ENCODE peak calls at places on chromosomes 5 and 9, in ten cellular contexts. One of them, this sample, is unnamed.

GRCh38 chr9:630817-631216 is 210.7 kb upstream of the DMRT1 start:
- DNase-seq in IMR-90: peak
- DNase-seq in neural progenitor cell: no peak
- DNase-seq in tibial artery: no peak
- DNase-seq in choroid plexus epithelial cell: no peak
- DNase-seq in BJ: no peak
- DNase-seq in psoas muscle: no peak
- DNase-seq in GM12864: no peak
- DNase-seq in transverse colon: no peak
- DNase-seq in endodermal cell: no peak
- DNase-seq in this sample: no peak

GRCh38 chr9:108002296-108003056 is 512.9 kb upstream of the KLF4 start:
- DNase-seq in IMR-90: peak
- DNase-seq in neural progenitor cell: no peak
- DNase-seq in tibial artery: no peak
- DNase-seq in choroid plexus epithelial cell: no peak
- DNase-seq in BJ: no peak
- DNase-seq in psoas muscle: peak
- DNase-seq in GM12864: no peak
- DNase-seq in transverse colon: peak
- DNase-seq in endodermal cell: no peak
- DNase-seq in this sample: no peak

GRCh38 chr9:137645211-137645610 is 26.4 kb downstream of the EHMT1 start:
- DNase-seq in IMR-90: no peak
- DNase-seq in neural progenitor cell: no peak
- DNase-seq in tibial artery: no peak
- DNase-seq in choroid plexus epithelial cell: no peak
- DNase-seq in BJ: no peak
- DNase-seq in psoas muscle: no peak
- DNase-seq in GM12864: no peak
- DNase-seq in transverse colon: no peak
- DNase-seq in endodermal cell: no peak
- DNase-seq in this sample: no peak

GRCh38 chr9:121725008-121725795 is 73.8 kb downstream of the DAB2IP start:
- DNase-seq in IMR-90: peak
- DNase-seq in neural progenitor cell: no peak
- DNase-seq in tibial artery: peak
- DNase-seq in choroid plexus epithelial cell: peak
- DNase-seq in BJ: peak
- DNase-seq in psoas muscle: peak
- DNase-seq in GM12864: no peak
- DNase-seq in transverse colon: peak
- DNase-seq in endodermal cell: no peak
- DNase-seq in this sample: peak

GRCh38 chr5:119323630-119324000 is 32.2 kb upstream of the TNFAIP8 start:
- DNase-seq in IMR-90: peak
- DNase-seq in neural progenitor cell: no peak
- DNase-seq in tibial artery: no peak
- DNase-seq in choroid plexus epithelial cell: peak
- DNase-seq in BJ: no peak
- DNase-seq in psoas muscle: no peak
- DNase-seq in GM12864: no peak
- DNase-seq in transverse colon: no peak
- DNase-seq in endodermal cell: no peak
- DNase-seq in this sample: no peak

GRCh38 chr5:171882118-171882517 is 96.5 kb downstream of the SMIM23 start:
- DNase-seq in IMR-90: no peak
- DNase-seq in neural progenitor cell: no peak
- DNase-seq in tibial artery: no peak
- DNase-seq in choroid plexus epithelial cell: no peak
- DNase-seq in BJ: no peak
- DNase-seq in psoas muscle: no peak
- DNase-seq in GM12864: no peak
- DNase-seq in transverse colon: no peak
- DNase-seq in endodermal cell: no peak
- DNase-seq in this sample: no peak

GRCh38 chr5:157384971-157385709 is 74.9 kb upstream of the NIPAL4 start:
- DNase-seq in IMR-90: peak
- DNase-seq in neural progenitor cell: no peak
- DNase-seq in tibial artery: peak
- DNase-seq in choroid plexus epithelial cell: peak
- DNase-seq in BJ: peak
- DNase-seq in psoas muscle: no peak
- DNase-seq in GM12864: no peak
- DNase-seq in transverse colon: peak
- DNase-seq in endodermal cell: peak
- DNase-seq in this sample: peak

GRCh38 chr9:2621678-2622360 is at the start of gene VLDLR:
- DNase-seq in IMR-90: peak
- DNase-seq in neural progenitor cell: peak
- DNase-seq in tibial artery: peak
- DNase-seq in choroid plexus epithelial cell: no peak
- DNase-seq in BJ: no peak
- DNase-seq in psoas muscle: no peak
- DNase-seq in GM12864: no peak
- DNase-seq in transverse colon: peak
- DNase-seq in endodermal cell: peak
- DNase-seq in this sample: no peak

GRCh38 chr9:75930766-75931311 is 40.4 kb downstream of the PCSK5 start:
- DNase-seq in IMR-90: no peak
- DNase-seq in neural progenitor cell: peak
- DNase-seq in tibial artery: no peak
- DNase-seq in choroid plexus epithelial cell: peak
- DNase-seq in BJ: no peak
- DNase-seq in psoas muscle: no peak
- DNase-seq in GM12864: no peak
- DNase-seq in transverse colon: no peak
- DNase-seq in endodermal cell: no peak
- DNase-seq in this sample: no peak

GRCh38 chr9:113151696-113152630 is 1.2 kb downstream of the SLC31A2 start:
- DNase-seq in IMR-90: no peak
- DNase-seq in neural progenitor cell: no peak
- DNase-seq in tibial artery: no peak
- DNase-seq in choroid plexus epithelial cell: no peak
- DNase-seq in BJ: no peak
- DNase-seq in psoas muscle: no peak
- DNase-seq in GM12864: no peak
- DNase-seq in transverse colon: peak
- DNase-seq in endodermal cell: no peak
- DNase-seq in this sample: no peak

GRCh38 chr5:149310947-149311675 is 34.2 kb upstream of the GRPEL2 start:
- DNase-seq in IMR-90: peak
- DNase-seq in neural progenitor cell: no peak
- DNase-seq in tibial artery: no peak
- DNase-seq in choroid plexus epithelial cell: peak
- DNase-seq in BJ: no peak
- DNase-seq in psoas muscle: peak
- DNase-seq in GM12864: no peak
- DNase-seq in transverse colon: no peak
- DNase-seq in endodermal cell: peak
- DNase-seq in this sample: peak

GRCh38 chr9:135780626-135781025 is 78.6 kb downstream of the KCNT1 start:
- DNase-seq in IMR-90: no peak
- DNase-seq in neural progenitor cell: no peak
- DNase-seq in tibial artery: no peak
- DNase-seq in choroid plexus epithelial cell: no peak
- DNase-seq in BJ: no peak
- DNase-seq in psoas muscle: no peak
- DNase-seq in GM12864: no peak
- DNase-seq in transverse colon: no peak
- DNase-seq in endodermal cell: no peak
- DNase-seq in this sample: no peak

GRCh38 chr5:156515121-156515520 is 188.2 kb downstream of the SGCD start:
- DNase-seq in IMR-90: peak
- DNase-seq in neural progenitor cell: no peak
- DNase-seq in tibial artery: no peak
- DNase-seq in choroid plexus epithelial cell: no peak
- DNase-seq in BJ: no peak
- DNase-seq in psoas muscle: no peak
- DNase-seq in GM12864: no peak
- DNase-seq in transverse colon: no peak
- DNase-seq in endodermal cell: no peak
- DNase-seq in this sample: no peak

GRCh38 chr9:105233836-105234235 is 10.6 kb upstream of the SLC44A1 start:
- DNase-seq in IMR-90: peak
- DNase-seq in neural progenitor cell: no peak
- DNase-seq in tibial artery: no peak
- DNase-seq in choroid plexus epithelial cell: peak
- DNase-seq in BJ: no peak
- DNase-seq in psoas muscle: no peak
- DNase-seq in GM12864: no peak
- DNase-seq in transverse colon: no peak
- DNase-seq in endodermal cell: no peak
- DNase-seq in this sample: no peak

DNA sequence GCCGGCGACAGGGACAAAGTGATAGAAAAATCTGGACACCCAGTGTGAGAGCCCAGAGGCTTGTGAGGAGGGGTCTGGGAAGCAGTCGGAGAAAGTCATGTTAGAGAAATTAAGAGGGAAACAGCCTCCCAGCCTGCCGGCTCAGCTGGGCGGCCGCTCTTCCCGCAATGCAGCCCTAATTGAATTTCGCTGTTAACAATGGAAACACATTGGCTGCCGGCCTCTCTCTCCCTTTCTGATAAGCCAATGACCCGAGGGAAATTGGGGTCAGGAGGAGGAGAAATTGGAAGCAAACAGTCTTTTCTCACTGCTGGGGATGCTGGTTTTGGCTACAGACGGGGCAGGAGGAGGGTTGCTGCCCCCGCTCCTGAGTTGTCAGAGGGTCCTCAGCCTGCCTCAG is 32.2 kb downstream of the HK3 start:
- DNase-seq in IMR-90: no peak
- DNase-seq in neural progenitor cell: peak
- DNase-seq in tibial artery: no peak
- DNase-seq in choroid plexus epithelial cell: no peak
- DNase-seq in BJ: no peak
- DNase-seq in psoas muscle: no peak
- DNase-seq in GM12864: no peak
- DNase-seq in transverse colon: no peak
- DNase-seq in endodermal cell: peak
- DNase-seq in this sample: no peak
- H3K4me3 ChIP-seq in IMR-90: no peak
- H3K4me3 ChIP-seq in neural progenitor cell: peak
- H3K4me3 ChIP-seq in tibial artery: no peak
- H3K4me3 ChIP-seq in choroid plexus epithelial cell: no peak
- H3K4me3 ChIP-seq in BJ: no peak
- H3K4me3 ChIP-seq in psoas muscle: no peak
- H3K4me3 ChIP-seq in GM12864: no peak
- H3K4me3 ChIP-seq in transverse colon: no peak
- H3K4me3 ChIP-seq in endodermal cell: no peak
- H3K4me3 ChIP-seq in this sample: no peak

GRCh38 chr5:145775893-145776444 is 59.2 kb downstream of the PRELID2 start:
- DNase-seq in IMR-90: peak
- DNase-seq in neural progenitor cell: no peak
- DNase-seq in tibial artery: no peak
- DNase-seq in choroid plexus epithelial cell: peak
- DNase-seq in BJ: peak
- DNase-seq in psoas muscle: no peak
- DNase-seq in GM12864: no peak
- DNase-seq in transverse colon: no peak
- DNase-seq in endodermal cell: no peak
- DNase-seq in this sample: peak

GRCh38 chr5:145776886-145777285 is 58.3 kb downstream of the PRELID2 start:
- DNase-seq in IMR-90: peak
- DNase-seq in neural progenitor cell: no peak
- DNase-seq in tibial artery: no peak
- DNase-seq in choroid plexus epithelial cell: peak
- DNase-seq in BJ: no peak
- DNase-seq in psoas muscle: no peak
- DNase-seq in GM12864: no peak
- DNase-seq in transverse colon: no peak
- DNase-seq in endodermal cell: no peak
- DNase-seq in this sample: no peak

GRCh38 chr5:145777445-145778063 is 57.6 kb downstream of the PRELID2 start:
- DNase-seq in IMR-90: no peak
- DNase-seq in neural progenitor cell: no peak
- DNase-seq in tibial artery: no peak
- DNase-seq in choroid plexus epithelial cell: no peak
- DNase-seq in BJ: no peak
- DNase-seq in psoas muscle: no peak
- DNase-seq in GM12864: no peak
- DNase-seq in transverse colon: no peak
- DNase-seq in endodermal cell: no peak
- DNase-seq in this sample: no peak

GRCh38 chr5:145774442-145774841 is 60.7 kb downstream of the PRELID2 start:
- DNase-seq in IMR-90: no peak
- DNase-seq in neural progenitor cell: peak
- DNase-seq in tibial artery: no peak
- DNase-seq in choroid plexus epithelial cell: peak
- DNase-seq in BJ: no peak
- DNase-seq in psoas muscle: no peak
- DNase-seq in GM12864: no peak
- DNase-seq in transverse colon: no peak
- DNase-seq in endodermal cell: peak
- DNase-seq in this sample: no peak

DNA sequence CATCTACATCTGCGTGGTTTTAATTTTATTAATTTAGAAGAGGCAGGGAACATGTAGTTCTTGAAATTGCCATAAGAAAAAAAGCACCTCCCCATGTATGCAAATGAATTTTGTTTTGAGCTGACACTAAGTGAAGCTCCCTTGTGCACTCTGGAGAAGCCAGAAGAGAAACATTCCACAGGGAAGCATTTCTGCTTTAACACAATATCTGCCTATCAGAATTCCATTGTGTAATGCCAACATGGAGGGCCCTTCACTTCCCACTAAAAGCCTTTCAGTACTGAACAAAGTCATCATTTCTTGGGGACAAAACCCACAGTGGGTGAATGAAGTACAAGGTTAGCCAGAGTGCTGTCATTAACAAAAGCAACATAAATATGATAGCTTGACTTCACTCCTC is 59.7 kb downstream of the PRELID2 start:
- DNase-seq in IMR-90: peak
- DNase-seq in neural progenitor cell: no peak
- DNase-seq in tibial artery: no peak
- DNase-seq in choroid plexus epithelial cell: peak
- DNase-seq in BJ: no peak
- DNase-seq in psoas muscle: no peak
- DNase-seq in GM12864: no peak
- DNase-seq in transverse colon: no peak
- DNase-seq in endodermal cell: no peak
- DNase-seq in this sample: no peak
- TF ChIP-seq CTCF in IMR-90: no peak
- TF ChIP-seq CTCF in neural progenitor cell: no peak
- TF ChIP-seq CTCF in tibial artery: no peak
- TF ChIP-seq CTCF in choroid plexus epithelial cell: no peak
- TF ChIP-seq CTCF in BJ: no peak
- TF ChIP-seq CTCF in psoas muscle: no peak
- TF ChIP-seq CTCF in GM12864: no peak
- TF ChIP-seq CTCF in transverse colon: no peak
- TF ChIP-seq CTCF in endodermal cell: no peak
- TF ChIP-seq CTCF in this sample: no peak

GRCh38 chr5:9955586-9955985 is 294.1 kb downstream of the ATPSCKMT start:
- DNase-seq in IMR-90: no peak
- DNase-seq in neural progenitor cell: no peak
- DNase-seq in tibial artery: no peak
- DNase-seq in choroid plexus epithelial cell: no peak
- DNase-seq in BJ: no peak
- DNase-seq in psoas muscle: no peak
- DNase-seq in GM12864: no peak
- DNase-seq in transverse colon: no peak
- DNase-seq in endodermal cell: no peak
- DNase-seq in this sample: no peak
- H3K4me3 ChIP-seq in IMR-90: no peak
- H3K4me3 ChIP-seq in neural progenitor cell: no peak
- H3K4me3 ChIP-seq in tibial artery: no peak
- H3K4me3 ChIP-seq in choroid plexus epithelial cell: no peak
- H3K4me3 ChIP-seq in BJ: no peak
- H3K4me3 ChIP-seq in psoas muscle: no peak
- H3K4me3 ChIP-seq in GM12864: no peak
- H3K4me3 ChIP-seq in transverse colon: no peak
- H3K4me3 ChIP-seq in endodermal cell: no peak
- H3K4me3 ChIP-seq in this sample: no peak

GRCh38 chr5:21391506-21391905 is 1403.5 kb upstream of the CDH18 start:
- DNase-seq in IMR-90: peak
- DNase-seq in neural progenitor cell: no peak
- DNase-seq in tibial artery: no peak
- DNase-seq in choroid plexus epithelial cell: peak
- DNase-seq in BJ: no peak
- DNase-seq in psoas muscle: no peak
- DNase-seq in GM12864: no peak
- DNase-seq in transverse colon: no peak
- DNase-seq in endodermal cell: no peak
- DNase-seq in this sample: no peak
- TF ChIP-seq CTCF in IMR-90: no peak
- TF ChIP-seq CTCF in neural progenitor cell: peak
- TF ChIP-seq CTCF in tibial artery: peak
- TF ChIP-seq CTCF in choroid plexus epithelial cell: no peak
- TF ChIP-seq CTCF in BJ: no peak
- TF ChIP-seq CTCF in psoas muscle: no peak
- TF ChIP-seq CTCF in GM12864: no peak
- TF ChIP-seq CTCF in transverse colon: no peak
- TF ChIP-seq CTCF in endodermal cell: peak
- TF ChIP-seq CTCF in this sample: no peak

This sample was measured in HFF-Myc.